ENCODE peak calls at places on chromosomes 6 and 20, in five cellular contexts. Q is astrocyte, D is mammary epithelial cell, M is kidney, F is neural progenitor cell. A is an unnamed sample.

GRCh38 chr20:41697861-41698559 is 79.8 kb upstream of the CHD6 start:
- DNase-seq in Q (peak), D (peak), M (no peak), F (peak), A (peak)

GRCh38 chr20:3227511-3227910 is 11.5 kb downstream of the SLC4A11 start:
- DNase-seq in Q (no peak), D (peak), M (no peak), F (no peak), A (no peak)

GRCh38 chr6:134431306-134431919 is 113.5 kb upstream of the SGK1 start:
- DNase-seq in Q (peak), D (peak), M (no peak), F (no peak), A (no peak)

GRCh38 chr20:35454881-35455609 is at the start of gene CEP250:
- DNase-seq in Q (peak), D (peak), M (peak), F (peak), A (peak)

GRCh38 chr6:125974214-125974866 is 12.0 kb upstream of the TRMT11 start:
- DNase-seq in Q (peak), D (peak), M (no peak), F (peak), A (peak)

GRCh38 chr20:64103871-64104666 is 3.3 kb downstream of the NPBWR2 start:
- DNase-seq in Q (no peak), D (no peak), M (peak), F (no peak), A (no peak)

GRCh38 chr6:26394289-26394688 is 7.8 kb upstream of the BTN3A1 start:
- DNase-seq in Q (peak), D (peak), M (no peak), F (no peak), A (peak)

GRCh38 chr6:52587001-52587400 is 10.1 kb upstream of the TRAM2 start:
- DNase-seq in Q (no peak), D (no peak), M (no peak), F (no peak), A (no peak)

GRCh38 chr20:48433178-48433577 is 394.6 kb downstream of the PREX1 start:
- DNase-seq in Q (no peak), D (no peak), M (no peak), F (no peak), A (no peak)

GRCh38 chr6:63805808-63806572 is 170.4 kb downstream of the PHF3 start:
- DNase-seq in Q (peak), D (peak), M (no peak), F (peak), A (peak)
- H3K9ac ChIP-seq in Q (peak), D (no peak), M (no peak), F (no peak), A (peak)

DNA sequence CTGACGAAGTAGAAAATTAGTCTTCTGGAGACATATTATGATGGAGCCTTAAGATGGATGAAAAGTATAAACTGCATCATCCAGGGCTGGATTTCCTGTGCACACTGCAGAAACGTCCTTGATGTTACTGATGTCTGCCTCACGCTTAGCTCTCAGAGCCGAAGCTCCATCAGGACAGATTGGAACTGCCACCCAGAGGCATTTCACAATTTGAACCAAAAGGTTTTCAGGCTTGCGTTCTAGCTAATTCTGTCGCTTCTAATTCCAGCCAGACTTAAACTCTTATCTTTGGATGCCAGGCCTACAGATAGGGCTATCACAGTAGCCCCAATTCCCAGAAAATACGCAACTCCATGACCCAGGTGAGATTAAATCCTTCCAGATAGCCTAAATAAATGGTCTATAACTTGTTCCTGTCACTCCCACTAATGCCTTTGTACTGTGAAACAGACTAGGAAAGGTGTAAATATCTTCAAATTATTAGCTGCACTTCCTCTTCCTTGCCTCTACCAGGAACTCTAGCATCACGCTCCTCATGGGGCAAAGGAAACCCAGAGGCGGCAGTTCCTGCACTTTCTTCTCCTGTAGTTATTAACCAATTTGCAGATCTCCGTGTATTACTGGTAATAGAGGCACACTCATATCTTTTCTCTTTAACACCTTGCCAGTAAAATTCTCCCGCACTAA is 634.6 kb downstream of the PRKN start:
- DNase-seq in Q (no peak), D (no peak), M (no peak), F (no peak), A (no peak)
- H3K9ac ChIP-seq in Q (no peak), D (no peak), M (no peak), F (no peak), A (no peak)

GRCh38 chr6:150325093-150325772 is 43.6 kb upstream of the IYD start:
- DNase-seq in Q (no peak), D (peak), M (no peak), F (no peak), A (no peak)
- H3K9ac ChIP-seq in Q (no peak), D (no peak), M (no peak), F (no peak), A (no peak)

DNA sequence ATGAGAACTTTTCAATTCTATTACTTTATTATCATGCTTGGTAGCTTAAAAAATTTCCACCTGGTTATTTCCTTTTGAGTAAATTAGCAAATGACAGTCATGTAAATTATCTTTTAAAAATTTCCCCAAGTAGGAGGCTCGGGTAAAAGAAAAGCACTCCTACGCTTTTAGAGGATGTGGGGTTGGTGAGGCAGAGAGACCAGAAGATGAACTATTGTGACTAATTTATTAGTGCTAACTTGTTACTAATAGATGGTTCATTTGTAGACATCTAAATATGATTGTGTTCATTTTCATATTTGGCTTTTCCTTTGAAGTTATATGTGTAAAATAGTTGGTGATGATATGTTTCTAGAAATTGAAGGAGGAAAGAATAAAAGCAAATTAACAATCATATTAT is 27.0 kb downstream of the ZNF292 start:
- DNase-seq in Q (no peak), D (no peak), M (no peak), F (no peak), A (no peak)
- H3K9ac ChIP-seq in Q (no peak), D (no peak), M (no peak), F (no peak), A (no peak)

DNA sequence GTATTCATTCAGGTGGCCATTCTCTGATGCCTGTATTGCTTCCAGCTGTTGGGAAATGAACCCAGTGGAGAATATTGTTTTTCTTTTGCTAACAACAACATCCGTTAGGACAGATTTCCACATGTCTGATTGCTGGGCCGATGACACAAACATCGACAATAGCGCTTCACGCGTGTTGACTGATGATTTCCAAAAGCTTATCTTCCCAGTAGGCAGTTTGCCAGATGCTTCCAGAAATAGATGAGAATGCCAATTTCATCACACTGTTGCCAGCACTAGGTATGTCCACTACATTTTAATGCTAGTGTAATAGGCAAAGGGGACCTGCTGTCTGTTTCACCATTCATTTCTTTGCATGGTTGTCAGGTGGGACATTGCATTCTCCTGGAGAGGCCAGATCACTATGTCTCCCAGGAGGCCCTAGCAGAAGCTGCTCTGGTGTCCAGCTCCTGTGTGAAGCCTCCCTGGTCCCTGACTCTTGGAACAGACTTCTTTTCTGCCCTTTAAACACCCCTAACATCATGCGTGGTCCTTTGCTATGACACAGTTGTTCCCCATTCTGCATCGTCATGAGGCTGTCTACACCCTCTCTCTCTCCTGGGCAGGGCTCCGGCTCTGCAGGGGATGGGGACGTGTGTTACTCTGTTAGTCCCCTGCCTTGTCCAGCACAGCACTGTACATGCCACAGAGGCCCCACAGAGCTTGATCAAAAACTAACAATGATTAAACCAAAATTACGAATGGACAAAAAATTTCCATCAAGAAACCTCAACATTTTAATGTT is 181.6 kb downstream of the CDH26 start:
- DNase-seq in Q (no peak), D (no peak), M (no peak), F (no peak), A (no peak)
- H3K9ac ChIP-seq in Q (no peak), D (no peak), M (no peak), F (no peak), A (no peak)

GRCh38 chr6:133243723-133244122 is 2.6 kb downstream of the EYA4 start:
- DNase-seq in Q (no peak), D (no peak), M (no peak), F (no peak), A (no peak)

GRCh38 chr6:133244502-133244901 is 3.3 kb downstream of the EYA4 start:
- DNase-seq in Q (no peak), D (no peak), M (no peak), F (no peak), A (no peak)

GRCh38 chr6:133245033-133245903 is 4.1 kb downstream of the EYA4 start:
- DNase-seq in Q (no peak), D (no peak), M (no peak), F (no peak), A (no peak)

GRCh38 chr6:133248241-133249001 is 7.3 kb downstream of the EYA4 start:
- DNase-seq in Q (peak), D (peak), M (no peak), F (no peak), A (peak)

GRCh38 chr6:133247581-133247980 is 6.4 kb downstream of the EYA4 start:
- DNase-seq in Q (no peak), D (no peak), M (no peak), F (no peak), A (no peak)
- H3K9ac ChIP-seq in Q (no peak), D (no peak), M (no peak), F (no peak), A (no peak)

DNA sequence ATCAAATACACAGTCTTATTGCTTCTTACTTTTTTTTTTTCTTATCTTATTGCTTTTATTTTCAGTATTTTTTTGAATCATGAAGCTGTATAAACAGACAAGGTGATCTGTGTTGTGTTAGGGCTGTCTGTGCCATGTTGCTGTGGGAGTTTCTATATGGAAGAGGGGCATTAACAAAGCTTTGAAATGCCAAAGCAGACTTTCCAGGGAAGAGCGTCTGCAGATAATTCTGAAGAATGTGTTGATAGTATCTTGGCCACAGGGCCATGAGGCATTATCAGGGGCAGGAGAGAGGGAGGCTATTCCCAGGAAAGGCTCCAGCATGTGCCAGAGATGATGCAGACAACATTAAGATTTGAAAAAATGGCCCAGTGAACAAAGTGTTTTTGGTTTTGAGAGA is 354.5 kb downstream of the UTRN start:
- DNase-seq in Q (no peak), D (no peak), M (no peak), F (no peak), A (no peak)
- H3K9ac ChIP-seq in Q (no peak), D (no peak), M (no peak), F (no peak), A (no peak)

GRCh38 chr6:38943964-38944363 is 104.6 kb upstream of the GLP1R start:
- DNase-seq in Q (no peak), D (no peak), M (no peak), F (peak), A (no peak)

GRCh38 chr6:38938741-38939140 is 109.8 kb upstream of the GLP1R start:
- DNase-seq in Q (no peak), D (no peak), M (no peak), F (no peak), A (no peak)

GRCh38 chr6:38937839-38938613 is 110.6 kb upstream of the GLP1R start:
- DNase-seq in Q (no peak), D (no peak), M (no peak), F (no peak), A (no peak)

GRCh38 chr6:38944655-38945279 is 103.8 kb upstream of the GLP1R start:
- DNase-seq in Q (no peak), D (no peak), M (no peak), F (no peak), A (no peak)

GRCh38 chr6:38942442-38942841 is 106.1 kb upstream of the GLP1R start:
- DNase-seq in Q (no peak), D (no peak), M (no peak), F (no peak), A (no peak)
- H3K9ac ChIP-seq in Q (no peak), D (no peak), M (no peak), F (no peak), A (no peak)

GRCh38 chr20:50813801-50814200 is 18.9 kb downstream of the BCAS4 start:
- DNase-seq in Q (no peak), D (no peak), M (peak), F (no peak), A (no peak)

GRCh38 chr20:50813101-50813643 is 18.3 kb downstream of the BCAS4 start:
- DNase-seq in Q (no peak), D (no peak), M (peak), F (no peak), A (no peak)

GRCh38 chr20:50810063-50810462 is 15.2 kb downstream of the BCAS4 start:
- DNase-seq in Q (no peak), D (no peak), M (no peak), F (no peak), A (no peak)

GRCh38 chr20:50814438-50815161 is 19.7 kb downstream of the BCAS4 start:
- DNase-seq in Q (no peak), D (no peak), M (peak), F (no peak), A (no peak)

GRCh38 chr20:50810842-50811241 is 16.0 kb downstream of the BCAS4 start:
- DNase-seq in Q (no peak), D (no peak), M (peak), F (no peak), A (no peak)
- H3K9ac ChIP-seq in Q (no peak), D (no peak), M (no peak), F (no peak), A (no peak)

A was measured in mesenchymal stem cell.